ENCODE peak calls at places on chromosomes 6 and 20, in four cellular contexts. N, T, A and C are unnamed samples.

GRCh38 chr6:13413906-13414555 is 73.4 kb downstream of the GFOD1 start:
- DNase-seq in N (no peak), T (no peak), A (no peak), C (no peak)

GRCh38 chr6:50270427-50270826 is 220.7 kb upstream of the DEFB112 start:
- DNase-seq in N (no peak), T (no peak), A (no peak), C (no peak)

GRCh38 chr6:8983202-8983688 is 547.9 kb upstream of the SLC35B3 start:
- DNase-seq in N (peak), T (peak), A (peak), C (peak)

GRCh38 chr20:11585752-11586352 is 331.8 kb upstream of the BTBD3 start:
- DNase-seq in N (no peak), T (no peak), A (peak), C (no peak)

GRCh38 chr20:31663838-31664695 is 26.4 kb downstream of the COX4I2 start:
- DNase-seq in N (no peak), T (no peak), A (no peak), C (no peak)

GRCh38 chr6:158262082-158262481 is 50.2 kb upstream of the TULP4 start:
- DNase-seq in N (no peak), T (no peak), A (no peak), C (no peak)

GRCh38 chr6:110965629-110966229 is 7.2 kb downstream of the GTF3C6 start:
- DNase-seq in N (no peak), T (no peak), A (no peak), C (no peak)

GRCh38 chr6:158803733-158804143 is 15.4 kb downstream of the EZR start:
- DNase-seq in N (no peak), T (no peak), A (peak), C (no peak)

GRCh38 chr6:43129434-43130194 is 41.5 kb upstream of the SRF start:
- DNase-seq in N (no peak), T (no peak), A (no peak), C (no peak)

GRCh38 chr6:21442874-21443273 is 150.7 kb upstream of the SOX4 start:
- DNase-seq in N (no peak), T (no peak), A (no peak), C (no peak)

GRCh38 chr6:38078671-38079070 is 259.1 kb downstream of the ZFAND3 start:
- DNase-seq in N (no peak), T (no peak), A (no peak), C (no peak)

GRCh38 chr6:117404548-117404947 is 21.2 kb downstream of the ROS1 start:
- DNase-seq in N (no peak), T (no peak), A (no peak), C (no peak)

GRCh38 chr20:17909745-17910345 is 58.7 kb downstream of the SNX5 start:
- DNase-seq in N (no peak), T (no peak), A (no peak), C (no peak)

GRCh38 chr20:36969478-36970186 is 18.1 kb upstream of the SAMHD1 start:
- DNase-seq in N (peak), T (no peak), A (no peak), C (no peak)

GRCh38 chr6:124870611-124871201 is 91.5 kb upstream of the RNF217 start:
- DNase-seq in N (no peak), T (no peak), A (peak), C (no peak)

GRCh38 chr6:163960128-163960527 is 545.6 kb downstream of the QKI start:
- DNase-seq in N (no peak), T (no peak), A (no peak), C (no peak)

GRCh38 chr20:9617062-9617461 is 102.7 kb downstream of the LAMP5 start:
- DNase-seq in N (peak), T (peak), A (peak), C (no peak)

GRCh38 chr20:63132131-63132714 is 83.7 kb downstream of the YTHDF1 start:
- DNase-seq in N (no peak), T (no peak), A (no peak), C (no peak)

GRCh38 chr6:20126102-20126752 is 86.0 kb downstream of the MBOAT1 start:
- DNase-seq in N (no peak), T (no peak), A (no peak), C (no peak)

GRCh38 chr6:66866801-66867200 is 1159.8 kb upstream of the EYS start:
- DNase-seq in N (no peak), T (no peak), A (no peak), C (no peak)

GRCh38 chr6:128124713-128125112 is 223.9 kb upstream of the THEMIS start:
- DNase-seq in N (no peak), T (no peak), A (no peak), C (no peak)

GRCh38 chr6:79601020-79601609 is 30.0 kb upstream of the SH3BGRL2 start:
- DNase-seq in N (no peak), T (no peak), A (no peak), C (no peak)

GRCh38 chr6:139534472-139535115 is 160.1 kb upstream of the CITED2 start:
- DNase-seq in N (no peak), T (no peak), A (no peak), C (no peak)

GRCh38 chr6:150199241-150199640 is 56.4 kb downstream of the PPP1R14C start:
- DNase-seq in N (no peak), T (no peak), A (no peak), C (no peak)

GRCh38 chr6:121143476-121143875 is 190.8 kb downstream of the TBC1D32 start:
- DNase-seq in N (no peak), T (no peak), A (no peak), C (no peak)

GRCh38 chr6:103784117-103784516 is 1075.6 kb downstream of the HACE1 start:
- DNase-seq in N (no peak), T (no peak), A (no peak), C (no peak)

GRCh38 chr6:116982401-116982800 is 105.4 kb downstream of the RFX6 start:
- DNase-seq in N (no peak), T (no peak), A (no peak), C (no peak)

GRCh38 chr6:10585232-10585887 is 64.2 kb downstream of the GCNT2 start:
- DNase-seq in N (no peak), T (no peak), A (no peak), C (no peak)

GRCh38 chr6:109212683-109213082 is 117.4 kb downstream of the CEP57L1 start:
- DNase-seq in N (no peak), T (no peak), A (no peak), C (no peak)

GRCh38 chr6:36064770-36065396 is 37.3 kb downstream of the MAPK14 start:
- DNase-seq in N (no peak), T (no peak), A (no peak), C (no peak)

GRCh38 chr20:61370841-61371303 is 118.8 kb downstream of the CDH4 start:
- DNase-seq in N (peak), T (no peak), A (no peak), C (no peak)

GRCh38 chr20:50850721-50851286 is 55.9 kb downstream of the BCAS4 start:
- DNase-seq in N (no peak), T (no peak), A (no peak), C (no peak)

GRCh38 chr6:121339639-121340226 is 5.5 kb upstream of the TBC1D32 start:
- DNase-seq in N (no peak), T (no peak), A (no peak), C (no peak)

GRCh38 chr6:1190361-1190760 is 121.5 kb upstream of the FOXQ1 start:
- DNase-seq in N (no peak), T (no peak), A (peak), C (no peak)

GRCh38 chr6:1868561-1869261 is 259.0 kb downstream of the FOXC1 start:
- DNase-seq in N (no peak), T (no peak), A (no peak), C (no peak)

GRCh38 chr6:6332240-6332639 is 11.8 kb upstream of the F13A1 start:
- DNase-seq in N (no peak), T (no peak), A (no peak), C (no peak)

GRCh38 chr6:116066789-116067188 is 6.1 kb upstream of the FRK start:
- DNase-seq in N (no peak), T (no peak), A (no peak), C (no peak)

GRCh38 chr6:160973856-160974255 is 17.7 kb upstream of the MAP3K4 start:
- DNase-seq in N (no peak), T (no peak), A (no peak), C (no peak)